ENCODE peak calls at places on chromosomes 11 and 22, in ten cellular contexts. H is DMS 273 treated with DMSO at 0.1 percent for 48 hours; M is A673; Q is non-pigmented ciliary epithelial cell; L is germinal center; A is activated gamma-delta T cell treated with Interleukin-2 at 50 U/mL for 16 hours; S is H7; G is stimulated activated CD8-positive, alpha-beta memory T cell treated with anti-CD3 and anti-CD28 coated beads, Interleukin-15, amount 100 ng/mL, for 4 hours; V is lung; P is EL. N is an unnamed sample.

GRCh38 chr22:37802310-37803194 is 5.2 kb upstream of the GCAT start:
- DNase-seq in H (peak), M (peak), Q (no peak), L (no peak), A (no peak), S (peak), G (no peak), V (no peak), P (no peak), N (peak)

GRCh38 chr22:44578115-44578457 is 80.1 kb upstream of the RTL6 start:
- DNase-seq in H (no peak), M (no peak), Q (no peak), L (no peak), A (no peak), S (no peak), G (no peak), V (no peak), P (no peak), N (no peak)

GRCh38 chr11:100739636-100740035 is 52.5 kb downstream of the ARHGAP42 start:
- DNase-seq in H (no peak), M (no peak), Q (peak), L (no peak), A (no peak), S (no peak), G (no peak), V (peak), P (peak), N (peak)

GRCh38 chr11:117828641-117829368 is 4.3 kb upstream of the FXYD2 start:
- DNase-seq in H (no peak), M (peak), Q (peak), L (no peak), A (peak), S (peak), G (peak), V (no peak), P (peak), N (peak)

GRCh38 chr11:87804176-87804575 is 371.1 kb downstream of the RAB38 start:
- DNase-seq in H (no peak), M (no peak), Q (no peak), L (no peak), A (no peak), S (peak), G (no peak), V (no peak), P (no peak), N (no peak)

GRCh38 chr11:94673353-94673752 is 94.8 kb upstream of the AMOTL1 start:
- DNase-seq in H (no peak), M (no peak), Q (no peak), L (no peak), A (no peak), S (no peak), G (no peak), V (no peak), P (no peak), N (no peak)

GRCh38 chr22:44304354-44304753 is 8.4 kb downstream of the SHISAL1 start:
- DNase-seq in H (no peak), M (no peak), Q (no peak), L (no peak), A (no peak), S (peak), G (no peak), V (no peak), P (peak), N (peak)

GRCh38 chr11:119100246-119100959 is 1.2 kb downstream of the DPAGT1 start:
- DNase-seq in H (peak), M (peak), Q (no peak), L (no peak), A (no peak), S (no peak), G (no peak), V (no peak), P (peak), N (peak)

GRCh38 chr11:112219476-112220232 is 6.6 kb upstream of the PTS start:
- DNase-seq in H (no peak), M (peak), Q (no peak), L (peak), A (peak), S (peak), G (no peak), V (no peak), P (peak), N (peak)

GRCh38 chr11:63609971-63610580 is 4.2 kb downstream of the PLAAT3 start:
- DNase-seq in H (no peak), M (no peak), Q (no peak), L (no peak), A (no peak), S (no peak), G (no peak), V (no peak), P (peak), N (no peak)

GRCh38 chr22:27825174-27825573 is 23.6 kb upstream of the MN1 start:
- DNase-seq in H (no peak), M (no peak), Q (no peak), L (no peak), A (no peak), S (no peak), G (no peak), V (no peak), P (no peak), N (no peak)

GRCh38 chr11:111086058-111086457 is 159.5 kb upstream of the POU2AF2 start:
- DNase-seq in H (no peak), M (no peak), Q (no peak), L (no peak), A (no peak), S (peak), G (no peak), V (no peak), P (no peak), N (no peak)

GRCh38 chr22:27801197-27801615 is 350 bp downstream of the MN1 start:
- DNase-seq in H (no peak), M (peak), Q (no peak), L (no peak), A (no peak), S (peak), G (no peak), V (no peak), P (peak), N (no peak)

GRCh38 chr11:46012185-46012584 is 89.7 kb downstream of the LARGE2 start:
- DNase-seq in H (no peak), M (no peak), Q (no peak), L (no peak), A (no peak), S (peak), G (no peak), V (no peak), P (no peak), N (no peak)

GRCh38 chr11:129412501-129412900 is 36.9 kb downstream of the BARX2 start:
- DNase-seq in H (no peak), M (peak), Q (no peak), L (no peak), A (no peak), S (peak), G (no peak), V (no peak), P (no peak), N (no peak)

GRCh38 chr11:43124272-43124920 is 187.4 kb upstream of the API5 start:
- DNase-seq in H (no peak), M (no peak), Q (no peak), L (no peak), A (no peak), S (no peak), G (no peak), V (no peak), P (no peak), N (no peak)

GRCh38 chr22:42967933-42968332 is 47.0 kb downstream of the PACSIN2 start:
- DNase-seq in H (no peak), M (no peak), Q (no peak), L (peak), A (no peak), S (peak), G (no peak), V (peak), P (no peak), N (no peak)

GRCh38 chr11:112255075-112255739 is 5.5 kb downstream of the PLET1 start:
- DNase-seq in H (peak), M (peak), Q (peak), L (no peak), A (no peak), S (no peak), G (no peak), V (no peak), P (peak), N (peak)

GRCh38 chr11:110126936-110127335 is 33.7 kb downstream of the ZC3H12C start:
- DNase-seq in H (no peak), M (no peak), Q (no peak), L (no peak), A (no peak), S (no peak), G (no peak), V (no peak), P (no peak), N (peak)

GRCh38 chr11:111905391-111905790 is 6.2 kb downstream of the CRYAB start:
- DNase-seq in H (no peak), M (no peak), Q (no peak), L (no peak), A (no peak), S (no peak), G (no peak), V (no peak), P (no peak), N (no peak)

GRCh38 chr11:130477646-130478203 is 29.3 kb downstream of the ADAMTS15 start:
- DNase-seq in H (no peak), M (no peak), Q (no peak), L (no peak), A (no peak), S (peak), G (no peak), V (peak), P (peak), N (no peak)

GRCh38 chr11:11534981-11535380 is 86.8 kb downstream of the GALNT18 start:
- DNase-seq in H (no peak), M (no peak), Q (no peak), L (no peak), A (no peak), S (no peak), G (no peak), V (no peak), P (no peak), N (no peak)

GRCh38 chr11:14232652-14233051 is 126.3 kb downstream of the RRAS2 start:
- DNase-seq in H (no peak), M (no peak), Q (no peak), L (no peak), A (no peak), S (peak), G (no peak), V (no peak), P (no peak), N (no peak)

GRCh38 chr11:23789938-23790371 is 706.9 kb upstream of the LUZP2 start:
- DNase-seq in H (no peak), M (no peak), Q (no peak), L (no peak), A (no peak), S (no peak), G (no peak), V (no peak), P (peak), N (no peak)

GRCh38 chr11:93219440-93219839 is 21.6 kb upstream of the SLC36A4 start:
- DNase-seq in H (no peak), M (no peak), Q (no peak), L (no peak), A (no peak), S (no peak), G (no peak), V (no peak), P (no peak), N (no peak)

GRCh38 chr11:100273066-100273815 is 413.8 kb upstream of the ARHGAP42 start:
- DNase-seq in H (no peak), M (no peak), Q (no peak), L (no peak), A (no peak), S (no peak), G (no peak), V (no peak), P (no peak), N (no peak)

GRCh38 chr11:19597194-19597593 is 115.4 kb upstream of the NAV2 start:
- DNase-seq in H (no peak), M (no peak), Q (no peak), L (no peak), A (no peak), S (no peak), G (no peak), V (no peak), P (peak), N (peak)

GRCh38 chr22:37943471-37944198 is 9.8 kb downstream of the C22orf23 start:
- DNase-seq in H (no peak), M (no peak), Q (no peak), L (no peak), A (no peak), S (no peak), G (no peak), V (no peak), P (no peak), N (no peak)

GRCh38 chr11:110376711-110377324 is 52.9 kb upstream of the FDX1 start:
- DNase-seq in H (peak), M (peak), Q (peak), L (peak), A (peak), S (peak), G (no peak), V (peak), P (peak), N (peak)

GRCh38 chr11:134863294-134863693 is 451.3 kb upstream of the B3GAT1 start:
- DNase-seq in H (no peak), M (no peak), Q (no peak), L (no peak), A (no peak), S (no peak), G (no peak), V (no peak), P (no peak), N (no peak)

GRCh38 chr11:38296211-38296776 is 1698.3 kb upstream of the RAG2 start:
- DNase-seq in H (no peak), M (no peak), Q (no peak), L (no peak), A (no peak), S (no peak), G (no peak), V (no peak), P (no peak), N (no peak)

GRCh38 chr11:35981581-35981980 is 37.7 kb downstream of the LDLRAD3 start:
- DNase-seq in H (no peak), M (no peak), Q (no peak), L (no peak), A (no peak), S (no peak), G (no peak), V (no peak), P (no peak), N (no peak)

GRCh38 chr11:79417069-79417920 is 23.5 kb downstream of the TENM4 start:
- DNase-seq in H (no peak), M (no peak), Q (no peak), L (no peak), A (no peak), S (no peak), G (no peak), V (no peak), P (peak), N (no peak)

GRCh38 chr22:29375436-29376076 is 12.8 kb downstream of the AP1B1 start:
- DNase-seq in H (no peak), M (no peak), Q (no peak), L (no peak), A (no peak), S (no peak), G (no peak), V (no peak), P (no peak), N (no peak)

GRCh38 chr11:106644824-106645223 is 373.5 kb downstream of the GUCY1A2 start:
- DNase-seq in H (no peak), M (no peak), Q (peak), L (no peak), A (no peak), S (no peak), G (no peak), V (no peak), P (peak), N (no peak)

GRCh38 chr11:72012897-72013721 is 14.4 kb downstream of the IL18BP start:
- DNase-seq in H (no peak), M (no peak), Q (no peak), L (no peak), A (no peak), S (peak), G (no peak), V (peak), P (no peak), N (peak)